ENCODE peak calls at places on chromosomes 11 and 22, in six cellular contexts. One of them, this sample, is unnamed.
A peak's percentile ranks its signal among the peaks of the same experiment; 100 is the strongest.

GRCh38 chr11:23632293-23632692 is 772.0 kb upstream of the CCDC179 start:
- DNase-seq in NCI-H1930: no peak
- DNase-seq in mucosa of gallbladder: no peak
- DNase-seq in aorta: no peak
- DNase-seq in stimulated activated CD4-positive, alpha-beta T cell treated with anti-CD3 and anti-CD28 coated beads, TNF-alpha, amount 100 ng/mL, for 4 hours: no peak
- DNase-seq in activated T-helper 1 cell treated with anti-CD3 and anti-CD28 coated beads, Interleukin-2, amount 50 U/mL, for 16 hours: no peak
- DNase-seq in this sample: no peak

GRCh38 chr22:42270512-42271190 is at the start of gene TCF20:
- DNase-seq in mucosa of gallbladder: peak; percentile 73
- DNase-seq in aorta: peak; percentile 86
- DNase-seq in NCI-H1930: peak; percentile 32
- DNase-seq in stimulated activated CD4-positive, alpha-beta T cell treated with anti-CD3 and anti-CD28 coated beads, TNF-alpha, amount 100 ng/mL, for 4 hours: peak; percentile 60
- DNase-seq in activated T-helper 1 cell treated with anti-CD3 and anti-CD28 coated beads, Interleukin-2, amount 50 U/mL, for 16 hours: peak; percentile 73
- DNase-seq in this sample: peak; percentile 71

GRCh38 chr11:13902456-13902855 is 60.1 kb upstream of the SPON1 start:
- DNase-seq in aorta: no peak
- DNase-seq in NCI-H1930: no peak
- DNase-seq in activated T-helper 1 cell treated with anti-CD3 and anti-CD28 coated beads, Interleukin-2, amount 50 U/mL, for 16 hours: no peak
- DNase-seq in mucosa of gallbladder: no peak
- DNase-seq in stimulated activated CD4-positive, alpha-beta T cell treated with anti-CD3 and anti-CD28 coated beads, TNF-alpha, amount 100 ng/mL, for 4 hours: no peak
- DNase-seq in this sample: no peak

GRCh38 chr11:19374189-19374588 is 133.4 kb upstream of the E2F8 start:
- DNase-seq in NCI-H1930: no peak
- DNase-seq in activated T-helper 1 cell treated with anti-CD3 and anti-CD28 coated beads, Interleukin-2, amount 50 U/mL, for 16 hours: no peak
- DNase-seq in aorta: no peak
- DNase-seq in stimulated activated CD4-positive, alpha-beta T cell treated with anti-CD3 and anti-CD28 coated beads, TNF-alpha, amount 100 ng/mL, for 4 hours: no peak
- DNase-seq in mucosa of gallbladder: no peak
- DNase-seq in this sample: no peak

GRCh38 chr11:61120865-61121831 is 18.9 kb downstream of the CD5 start:
- DNase-seq in activated T-helper 1 cell treated with anti-CD3 and anti-CD28 coated beads, Interleukin-2, amount 50 U/mL, for 16 hours: no peak
- DNase-seq in mucosa of gallbladder: peak; percentile 37
- DNase-seq in stimulated activated CD4-positive, alpha-beta T cell treated with anti-CD3 and anti-CD28 coated beads, TNF-alpha, amount 100 ng/mL, for 4 hours: no peak
- DNase-seq in NCI-H1930: no peak
- DNase-seq in aorta: peak; percentile 44
- DNase-seq in this sample: no peak

GRCh38 chr11:110990316-110990715 is 255.2 kb upstream of the POU2AF2 start:
- DNase-seq in mucosa of gallbladder: no peak
- DNase-seq in aorta: no peak
- DNase-seq in activated T-helper 1 cell treated with anti-CD3 and anti-CD28 coated beads, Interleukin-2, amount 50 U/mL, for 16 hours: no peak
- DNase-seq in stimulated activated CD4-positive, alpha-beta T cell treated with anti-CD3 and anti-CD28 coated beads, TNF-alpha, amount 100 ng/mL, for 4 hours: no peak
- DNase-seq in NCI-H1930: no peak
- DNase-seq in this sample: no peak

GRCh38 chr11:3126207-3126865 is 38.8 kb downstream of the OSBPL5 start:
- DNase-seq in aorta: peak; percentile 46
- DNase-seq in mucosa of gallbladder: no peak
- DNase-seq in activated T-helper 1 cell treated with anti-CD3 and anti-CD28 coated beads, Interleukin-2, amount 50 U/mL, for 16 hours: no peak
- DNase-seq in stimulated activated CD4-positive, alpha-beta T cell treated with anti-CD3 and anti-CD28 coated beads, TNF-alpha, amount 100 ng/mL, for 4 hours: no peak
- DNase-seq in NCI-H1930: no peak
- DNase-seq in this sample: no peak

GRCh38 chr11:95042239-95042638 is 7.0 kb upstream of the KDM4F start:
- DNase-seq in stimulated activated CD4-positive, alpha-beta T cell treated with anti-CD3 and anti-CD28 coated beads, TNF-alpha, amount 100 ng/mL, for 4 hours: no peak
- DNase-seq in mucosa of gallbladder: no peak
- DNase-seq in NCI-H1930: no peak
- DNase-seq in aorta: no peak
- DNase-seq in activated T-helper 1 cell treated with anti-CD3 and anti-CD28 coated beads, Interleukin-2, amount 50 U/mL, for 16 hours: no peak
- DNase-seq in this sample: no peak

GRCh38 chr11:57804466-57804865 is 42.9 kb downstream of the CTNND1 start:
- DNase-seq in NCI-H1930: no peak
- DNase-seq in mucosa of gallbladder: no peak
- DNase-seq in activated T-helper 1 cell treated with anti-CD3 and anti-CD28 coated beads, Interleukin-2, amount 50 U/mL, for 16 hours: no peak
- DNase-seq in stimulated activated CD4-positive, alpha-beta T cell treated with anti-CD3 and anti-CD28 coated beads, TNF-alpha, amount 100 ng/mL, for 4 hours: no peak
- DNase-seq in aorta: no peak
- DNase-seq in this sample: no peak

GRCh38 chr11:64263021-64263946 is 12.0 kb downstream of the PLCB3 start:
- DNase-seq in NCI-H1930: no peak
- DNase-seq in activated T-helper 1 cell treated with anti-CD3 and anti-CD28 coated beads, Interleukin-2, amount 50 U/mL, for 16 hours: no peak
- DNase-seq in aorta: no peak
- DNase-seq in stimulated activated CD4-positive, alpha-beta T cell treated with anti-CD3 and anti-CD28 coated beads, TNF-alpha, amount 100 ng/mL, for 4 hours: no peak
- DNase-seq in mucosa of gallbladder: no peak
- DNase-seq in this sample: no peak

GRCh38 chr22:35630387-35630793 is 13.3 kb upstream of the MB start:
- DNase-seq in aorta: no peak
- DNase-seq in stimulated activated CD4-positive, alpha-beta T cell treated with anti-CD3 and anti-CD28 coated beads, TNF-alpha, amount 100 ng/mL, for 4 hours: no peak
- DNase-seq in activated T-helper 1 cell treated with anti-CD3 and anti-CD28 coated beads, Interleukin-2, amount 50 U/mL, for 16 hours: no peak
- DNase-seq in NCI-H1930: no peak
- DNase-seq in mucosa of gallbladder: no peak
- DNase-seq in this sample: no peak

GRCh38 chr11:120912504-120912903 is 111.4 kb upstream of the TBCEL start:
- DNase-seq in activated T-helper 1 cell treated with anti-CD3 and anti-CD28 coated beads, Interleukin-2, amount 50 U/mL, for 16 hours: no peak
- DNase-seq in NCI-H1930: no peak
- DNase-seq in aorta: no peak
- DNase-seq in mucosa of gallbladder: no peak
- DNase-seq in stimulated activated CD4-positive, alpha-beta T cell treated with anti-CD3 and anti-CD28 coated beads, TNF-alpha, amount 100 ng/mL, for 4 hours: no peak
- DNase-seq in this sample: no peak

GRCh38 chr11:69411257-69411924 is 70.1 kb upstream of the LINC01488 start:
- DNase-seq in stimulated activated CD4-positive, alpha-beta T cell treated with anti-CD3 and anti-CD28 coated beads, TNF-alpha, amount 100 ng/mL, for 4 hours: no peak
- DNase-seq in aorta: no peak
- DNase-seq in mucosa of gallbladder: no peak
- DNase-seq in activated T-helper 1 cell treated with anti-CD3 and anti-CD28 coated beads, Interleukin-2, amount 50 U/mL, for 16 hours: no peak
- DNase-seq in NCI-H1930: no peak
- DNase-seq in this sample: no peak

GRCh38 chr22:20616451-20617043 is 109.1 kb downstream of the MED15 start:
- DNase-seq in activated T-helper 1 cell treated with anti-CD3 and anti-CD28 coated beads, Interleukin-2, amount 50 U/mL, for 16 hours: no peak
- DNase-seq in aorta: no peak
- DNase-seq in NCI-H1930: no peak
- DNase-seq in mucosa of gallbladder: no peak
- DNase-seq in stimulated activated CD4-positive, alpha-beta T cell treated with anti-CD3 and anti-CD28 coated beads, TNF-alpha, amount 100 ng/mL, for 4 hours: no peak
- DNase-seq in this sample: no peak

GRCh38 chr11:2586793-2587131 is 113.0 kb downstream of the KCNQ1OT1 start:
- DNase-seq in aorta: peak; percentile 24
- DNase-seq in activated T-helper 1 cell treated with anti-CD3 and anti-CD28 coated beads, Interleukin-2, amount 50 U/mL, for 16 hours: no peak
- DNase-seq in mucosa of gallbladder: no peak
- DNase-seq in stimulated activated CD4-positive, alpha-beta T cell treated with anti-CD3 and anti-CD28 coated beads, TNF-alpha, amount 100 ng/mL, for 4 hours: no peak
- DNase-seq in NCI-H1930: no peak
- DNase-seq in this sample: no peak

GRCh38 chr11:43942651-43943356 is 367 bp downstream of the C11orf96 start:
- DNase-seq in mucosa of gallbladder: no peak
- DNase-seq in activated T-helper 1 cell treated with anti-CD3 and anti-CD28 coated beads, Interleukin-2, amount 50 U/mL, for 16 hours: no peak
- DNase-seq in NCI-H1930: peak; percentile 21
- DNase-seq in aorta: no peak
- DNase-seq in stimulated activated CD4-positive, alpha-beta T cell treated with anti-CD3 and anti-CD28 coated beads, TNF-alpha, amount 100 ng/mL, for 4 hours: no peak
- DNase-seq in this sample: no peak

GRCh38 chr11:47533690-47534135 is 19.2 kb downstream of the CELF1 start:
- DNase-seq in NCI-H1930: no peak
- DNase-seq in activated T-helper 1 cell treated with anti-CD3 and anti-CD28 coated beads, Interleukin-2, amount 50 U/mL, for 16 hours: no peak
- DNase-seq in aorta: no peak
- DNase-seq in stimulated activated CD4-positive, alpha-beta T cell treated with anti-CD3 and anti-CD28 coated beads, TNF-alpha, amount 100 ng/mL, for 4 hours: no peak
- DNase-seq in mucosa of gallbladder: no peak
- DNase-seq in this sample: no peak

GRCh38 chr11:76159303-76159937 is 46.9 kb downstream of the WNT11 start:
- DNase-seq in mucosa of gallbladder: no peak
- DNase-seq in activated T-helper 1 cell treated with anti-CD3 and anti-CD28 coated beads, Interleukin-2, amount 50 U/mL, for 16 hours: no peak
- DNase-seq in aorta: no peak
- DNase-seq in stimulated activated CD4-positive, alpha-beta T cell treated with anti-CD3 and anti-CD28 coated beads, TNF-alpha, amount 100 ng/mL, for 4 hours: no peak
- DNase-seq in NCI-H1930: no peak
- DNase-seq in this sample: no peak

GRCh38 chr22:46245515-46245914 is 4.6 kb downstream of the CDPF1 start:
- DNase-seq in activated T-helper 1 cell treated with anti-CD3 and anti-CD28 coated beads, Interleukin-2, amount 50 U/mL, for 16 hours: no peak
- DNase-seq in NCI-H1930: no peak
- DNase-seq in aorta: no peak
- DNase-seq in stimulated activated CD4-positive, alpha-beta T cell treated with anti-CD3 and anti-CD28 coated beads, TNF-alpha, amount 100 ng/mL, for 4 hours: no peak
- DNase-seq in mucosa of gallbladder: no peak
- DNase-seq in this sample: no peak

GRCh38 chr11:77130763-77131513 is 2.9 kb downstream of the MYO7A start:
- DNase-seq in mucosa of gallbladder: peak; percentile 62
- DNase-seq in NCI-H1930: no peak
- DNase-seq in stimulated activated CD4-positive, alpha-beta T cell treated with anti-CD3 and anti-CD28 coated beads, TNF-alpha, amount 100 ng/mL, for 4 hours: no peak
- DNase-seq in aorta: peak; percentile 74
- DNase-seq in activated T-helper 1 cell treated with anti-CD3 and anti-CD28 coated beads, Interleukin-2, amount 50 U/mL, for 16 hours: no peak
- DNase-seq in this sample: no peak

GRCh38 chr11:102530558-102530957 is at the start of gene MMP7:
- DNase-seq in aorta: no peak
- DNase-seq in stimulated activated CD4-positive, alpha-beta T cell treated with anti-CD3 and anti-CD28 coated beads, TNF-alpha, amount 100 ng/mL, for 4 hours: no peak
- DNase-seq in activated T-helper 1 cell treated with anti-CD3 and anti-CD28 coated beads, Interleukin-2, amount 50 U/mL, for 16 hours: no peak
- DNase-seq in mucosa of gallbladder: peak; percentile 31
- DNase-seq in NCI-H1930: no peak
- DNase-seq in this sample: no peak

GRCh38 chr11:129018991-129019390 is 76.3 kb upstream of the TP53AIP1 start:
- DNase-seq in mucosa of gallbladder: no peak
- DNase-seq in activated T-helper 1 cell treated with anti-CD3 and anti-CD28 coated beads, Interleukin-2, amount 50 U/mL, for 16 hours: no peak
- DNase-seq in stimulated activated CD4-positive, alpha-beta T cell treated with anti-CD3 and anti-CD28 coated beads, TNF-alpha, amount 100 ng/mL, for 4 hours: no peak
- DNase-seq in aorta: no peak
- DNase-seq in NCI-H1930: no peak
- DNase-seq in this sample: no peak